ENCODE peak calls at places on chromosomes 1 and 21, in four cellular contexts. One of them, this sample, is unnamed.

GRCh38 chr1:218312509-218312908 is 27.4 kb downstream of the RRP15 start:
- DNase-seq in NCI-H1105 treated with DMSO at 0.1 percent for 48 hours: no peak
- DNase-seq in right cardiac atrium: no peak
- DNase-seq in activated CD8-positive, alpha-beta memory T cell treated with anti-CD3 and anti-CD28 coated beads, Interleukin-2, amount 50 U/mL, for 4 hours: no peak
- DNase-seq in this sample: no peak

GRCh38 chr1:24189528-24189927 is 2.4 kb upstream of the IFNLR1 start:
- DNase-seq in NCI-H1105 treated with DMSO at 0.1 percent for 48 hours: no peak
- DNase-seq in right cardiac atrium: no peak
- DNase-seq in activated CD8-positive, alpha-beta memory T cell treated with anti-CD3 and anti-CD28 coated beads, Interleukin-2, amount 50 U/mL, for 4 hours: peak; percentile 39
- DNase-seq in this sample: peak; percentile 38

GRCh38 chr1:199590708-199591107 is 436.8 kb upstream of the NR5A2 start:
- DNase-seq in NCI-H1105 treated with DMSO at 0.1 percent for 48 hours: no peak
- DNase-seq in right cardiac atrium: no peak
- DNase-seq in activated CD8-positive, alpha-beta memory T cell treated with anti-CD3 and anti-CD28 coated beads, Interleukin-2, amount 50 U/mL, for 4 hours: no peak
- DNase-seq in this sample: no peak

GRCh38 chr21:38806942-38807284 is 1.2 kb downstream of the ETS2 start:
- DNase-seq in NCI-H1105 treated with DMSO at 0.1 percent for 48 hours: peak; percentile 45
- DNase-seq in right cardiac atrium: no peak
- DNase-seq in activated CD8-positive, alpha-beta memory T cell treated with anti-CD3 and anti-CD28 coated beads, Interleukin-2, amount 50 U/mL, for 4 hours: no peak
- DNase-seq in this sample: no peak

GRCh38 chr1:63112155-63112914 is 210.0 kb upstream of the FOXD3 start:
- DNase-seq in NCI-H1105 treated with DMSO at 0.1 percent for 48 hours: no peak
- DNase-seq in right cardiac atrium: no peak
- DNase-seq in activated CD8-positive, alpha-beta memory T cell treated with anti-CD3 and anti-CD28 coated beads, Interleukin-2, amount 50 U/mL, for 4 hours: no peak
- DNase-seq in this sample: no peak

GRCh38 chr1:186715887-186716809 is 35.9 kb upstream of the PTGS2 start:
- DNase-seq in NCI-H1105 treated with DMSO at 0.1 percent for 48 hours: no peak
- DNase-seq in right cardiac atrium: no peak
- DNase-seq in activated CD8-positive, alpha-beta memory T cell treated with anti-CD3 and anti-CD28 coated beads, Interleukin-2, amount 50 U/mL, for 4 hours: no peak
- DNase-seq in this sample: no peak

GRCh38 chr1:179824265-179824664 is 53.3 kb downstream of the TOR1AIP2 start:
- DNase-seq in NCI-H1105 treated with DMSO at 0.1 percent for 48 hours: no peak
- DNase-seq in right cardiac atrium: no peak
- DNase-seq in activated CD8-positive, alpha-beta memory T cell treated with anti-CD3 and anti-CD28 coated beads, Interleukin-2, amount 50 U/mL, for 4 hours: no peak
- DNase-seq in this sample: no peak

GRCh38 chr1:89779541-89779940 is 41.3 kb upstream of the LRRC8D start:
- DNase-seq in NCI-H1105 treated with DMSO at 0.1 percent for 48 hours: no peak
- DNase-seq in right cardiac atrium: no peak
- DNase-seq in activated CD8-positive, alpha-beta memory T cell treated with anti-CD3 and anti-CD28 coated beads, Interleukin-2, amount 50 U/mL, for 4 hours: no peak
- DNase-seq in this sample: no peak

GRCh38 chr1:154430903-154431302 is 25.8 kb downstream of the IL6R start:
- DNase-seq in NCI-H1105 treated with DMSO at 0.1 percent for 48 hours: no peak
- DNase-seq in right cardiac atrium: peak; percentile 71
- DNase-seq in activated CD8-positive, alpha-beta memory T cell treated with anti-CD3 and anti-CD28 coated beads, Interleukin-2, amount 50 U/mL, for 4 hours: no peak
- DNase-seq in this sample: no peak

GRCh38 chr21:37631319-37632117 is 264.9 kb downstream of the DYRK1A start:
- DNase-seq in NCI-H1105 treated with DMSO at 0.1 percent for 48 hours: no peak
- DNase-seq in right cardiac atrium: no peak
- DNase-seq in activated CD8-positive, alpha-beta memory T cell treated with anti-CD3 and anti-CD28 coated beads, Interleukin-2, amount 50 U/mL, for 4 hours: no peak
- DNase-seq in this sample: no peak

GRCh38 chr1:89195476-89195875 is 3.3 kb downstream of the GBP4 start:
- DNase-seq in NCI-H1105 treated with DMSO at 0.1 percent for 48 hours: no peak
- DNase-seq in right cardiac atrium: no peak
- DNase-seq in activated CD8-positive, alpha-beta memory T cell treated with anti-CD3 and anti-CD28 coated beads, Interleukin-2, amount 50 U/mL, for 4 hours: no peak
- DNase-seq in this sample: no peak

GRCh38 chr1:151711044-151711800 is 5.4 kb downstream of the CELF3 start:
- DNase-seq in NCI-H1105 treated with DMSO at 0.1 percent for 48 hours: no peak
- DNase-seq in right cardiac atrium: no peak
- DNase-seq in activated CD8-positive, alpha-beta memory T cell treated with anti-CD3 and anti-CD28 coated beads, Interleukin-2, amount 50 U/mL, for 4 hours: no peak
- DNase-seq in this sample: no peak

GRCh38 chr1:33727310-33727709 is 136.6 kb upstream of the HMGB4 start:
- DNase-seq in NCI-H1105 treated with DMSO at 0.1 percent for 48 hours: no peak
- DNase-seq in right cardiac atrium: no peak
- DNase-seq in activated CD8-positive, alpha-beta memory T cell treated with anti-CD3 and anti-CD28 coated beads, Interleukin-2, amount 50 U/mL, for 4 hours: no peak
- DNase-seq in this sample: no peak

GRCh38 chr1:36602189-36602588 is 119.5 kb upstream of the CSF3R start:
- DNase-seq in NCI-H1105 treated with DMSO at 0.1 percent for 48 hours: peak; percentile 19
- DNase-seq in right cardiac atrium: no peak
- DNase-seq in activated CD8-positive, alpha-beta memory T cell treated with anti-CD3 and anti-CD28 coated beads, Interleukin-2, amount 50 U/mL, for 4 hours: no peak
- DNase-seq in this sample: no peak

GRCh38 chr21:35512321-35512720 is 463.2 kb upstream of the RUNX1 start:
- DNase-seq in NCI-H1105 treated with DMSO at 0.1 percent for 48 hours: no peak
- DNase-seq in right cardiac atrium: no peak
- DNase-seq in activated CD8-positive, alpha-beta memory T cell treated with anti-CD3 and anti-CD28 coated beads, Interleukin-2, amount 50 U/mL, for 4 hours: no peak
- DNase-seq in this sample: no peak

GRCh38 chr1:42798010-42798409 is 13.2 kb downstream of the TMEM269 start:
- DNase-seq in NCI-H1105 treated with DMSO at 0.1 percent for 48 hours: no peak
- DNase-seq in right cardiac atrium: no peak
- DNase-seq in activated CD8-positive, alpha-beta memory T cell treated with anti-CD3 and anti-CD28 coated beads, Interleukin-2, amount 50 U/mL, for 4 hours: no peak
- DNase-seq in this sample: no peak

GRCh38 chr1:115674011-115674410 is 32.2 kb downstream of the VANGL1 start:
- DNase-seq in NCI-H1105 treated with DMSO at 0.1 percent for 48 hours: no peak
- DNase-seq in right cardiac atrium: no peak
- DNase-seq in activated CD8-positive, alpha-beta memory T cell treated with anti-CD3 and anti-CD28 coated beads, Interleukin-2, amount 50 U/mL, for 4 hours: no peak
- DNase-seq in this sample: no peak

GRCh38 chr1:203273869-203274602 is 31.3 kb upstream of the BTG2 start:
- DNase-seq in NCI-H1105 treated with DMSO at 0.1 percent for 48 hours: no peak
- DNase-seq in right cardiac atrium: peak; percentile 86
- DNase-seq in activated CD8-positive, alpha-beta memory T cell treated with anti-CD3 and anti-CD28 coated beads, Interleukin-2, amount 50 U/mL, for 4 hours: no peak
- DNase-seq in this sample: no peak

GRCh38 chr1:77540501-77541161 is 141.8 kb downstream of the ZZZ3 start:
- DNase-seq in NCI-H1105 treated with DMSO at 0.1 percent for 48 hours: no peak
- DNase-seq in right cardiac atrium: no peak
- DNase-seq in activated CD8-positive, alpha-beta memory T cell treated with anti-CD3 and anti-CD28 coated beads, Interleukin-2, amount 50 U/mL, for 4 hours: no peak
- DNase-seq in this sample: no peak

GRCh38 chr1:92755541-92756351 is 29.2 kb downstream of the EVI5 start:
- DNase-seq in NCI-H1105 treated with DMSO at 0.1 percent for 48 hours: no peak
- DNase-seq in right cardiac atrium: peak; percentile 96
- DNase-seq in activated CD8-positive, alpha-beta memory T cell treated with anti-CD3 and anti-CD28 coated beads, Interleukin-2, amount 50 U/mL, for 4 hours: no peak
- DNase-seq in this sample: no peak

GRCh38 chr1:72286401-72286800 is 4.1 kb upstream of the NEGR1 start:
- DNase-seq in NCI-H1105 treated with DMSO at 0.1 percent for 48 hours: no peak
- DNase-seq in right cardiac atrium: no peak
- DNase-seq in activated CD8-positive, alpha-beta memory T cell treated with anti-CD3 and anti-CD28 coated beads, Interleukin-2, amount 50 U/mL, for 4 hours: no peak
- DNase-seq in this sample: no peak

GRCh38 chr1:217734973-217735372 is 103.8 kb downstream of the SPATA17 start:
- DNase-seq in NCI-H1105 treated with DMSO at 0.1 percent for 48 hours: no peak
- DNase-seq in right cardiac atrium: no peak
- DNase-seq in activated CD8-positive, alpha-beta memory T cell treated with anti-CD3 and anti-CD28 coated beads, Interleukin-2, amount 50 U/mL, for 4 hours: no peak
- DNase-seq in this sample: no peak

GRCh38 chr1:205015241-205015640 is 27.8 kb upstream of the CNTN2 start:
- DNase-seq in NCI-H1105 treated with DMSO at 0.1 percent for 48 hours: no peak
- DNase-seq in right cardiac atrium: no peak
- DNase-seq in activated CD8-positive, alpha-beta memory T cell treated with anti-CD3 and anti-CD28 coated beads, Interleukin-2, amount 50 U/mL, for 4 hours: no peak
- DNase-seq in this sample: no peak

GRCh38 chr1:72397786-72398185 is 115.4 kb upstream of the NEGR1 start:
- DNase-seq in NCI-H1105 treated with DMSO at 0.1 percent for 48 hours: peak; percentile 72
- DNase-seq in right cardiac atrium: peak; percentile 63
- DNase-seq in activated CD8-positive, alpha-beta memory T cell treated with anti-CD3 and anti-CD28 coated beads, Interleukin-2, amount 50 U/mL, for 4 hours: no peak
- DNase-seq in this sample: no peak

GRCh38 chr1:10943991-10944730 is 68.3 kb upstream of the TARDBP start:
- DNase-seq in NCI-H1105 treated with DMSO at 0.1 percent for 48 hours: peak; percentile 96
- DNase-seq in right cardiac atrium: no peak
- DNase-seq in activated CD8-positive, alpha-beta memory T cell treated with anti-CD3 and anti-CD28 coated beads, Interleukin-2, amount 50 U/mL, for 4 hours: no peak
- DNase-seq in this sample: no peak

GRCh38 chr1:162722036-162722435 is 68.5 kb upstream of the HSD17B7 start:
- DNase-seq in NCI-H1105 treated with DMSO at 0.1 percent for 48 hours: no peak
- DNase-seq in right cardiac atrium: no peak
- DNase-seq in activated CD8-positive, alpha-beta memory T cell treated with anti-CD3 and anti-CD28 coated beads, Interleukin-2, amount 50 U/mL, for 4 hours: no peak
- DNase-seq in this sample: no peak

GRCh38 chr1:81812712-81813111 is 12.0 kb downstream of the ADGRL2 start:
- DNase-seq in NCI-H1105 treated with DMSO at 0.1 percent for 48 hours: peak; percentile 59
- DNase-seq in right cardiac atrium: no peak
- DNase-seq in activated CD8-positive, alpha-beta memory T cell treated with anti-CD3 and anti-CD28 coated beads, Interleukin-2, amount 50 U/mL, for 4 hours: no peak
- DNase-seq in this sample: no peak

GRCh38 chr1:89274431-89274857 is 1.8 kb upstream of the GBP5 start:
- DNase-seq in NCI-H1105 treated with DMSO at 0.1 percent for 48 hours: no peak
- DNase-seq in right cardiac atrium: no peak
- DNase-seq in activated CD8-positive, alpha-beta memory T cell treated with anti-CD3 and anti-CD28 coated beads, Interleukin-2, amount 50 U/mL, for 4 hours: no peak
- DNase-seq in this sample: no peak

This sample was measured in SIG-M5.